ENCODE peak calls at places on chromosome 2, in eight cellular contexts. U is NCI-H69, T is NCI-H1417 treated with DMSO at 0.1 percent for 48 hours, G is NCI-H1436 treated with DMSO at 0.1 percent for 48 hours, J is hepatic stellate cell, O is stomach, L is BJ, S is ELR. X is an unnamed sample.
A peak's percentile ranks its signal among the peaks of the same experiment; 100 is the strongest.

GRCh38 chr2:239348563-239349447 is 52.0 kb downstream of the HDAC4 start:
- DNase-seq in U (no peak), T (no peak), G (no peak), J (no peak), O (no peak), L (peak; percentile 53), S (no peak), X (no peak)

GRCh38 chr2:107558295-107558694 is 268.4 kb upstream of the RGPD4 start:
- DNase-seq in U (no peak), T (no peak), G (no peak), J (no peak), O (no peak), L (no peak), S (no peak), X (no peak)

GRCh38 chr2:225740086-225740485 is 340.6 kb downstream of the NYAP2 start:
- DNase-seq in U (no peak), T (no peak), G (no peak), J (no peak), O (no peak), L (peak; percentile 23), S (no peak), X (no peak)

GRCh38 chr2:67839242-67839641 is 223.6 kb downstream of the C1D start:
- DNase-seq in U (peak; percentile 12), T (no peak), G (no peak), J (peak; percentile 8), O (no peak), L (no peak), S (peak; percentile 64), X (no peak)

GRCh38 chr2:162127422-162127821 is 24.6 kb downstream of the GCG start:
- DNase-seq in U (no peak), T (no peak), G (no peak), J (no peak), O (no peak), L (no peak), S (no peak), X (no peak)

GRCh38 chr2:70901235-70902066 is 34.2 kb upstream of the ATP6V1B1 start:
- DNase-seq in U (peak; percentile 50), T (no peak), G (no peak), J (no peak), O (no peak), L (no peak), S (peak; percentile 30), X (no peak)

GRCh38 chr2:129396980-129397599 is 582.4 kb upstream of the RAB6C start:
- DNase-seq in U (peak; percentile 15), T (no peak), G (no peak), J (no peak), O (no peak), L (no peak), S (peak; percentile 0), X (peak; percentile 48)

GRCh38 chr2:152222975-152223638 is 47.5 kb upstream of the STAM2 start:
- DNase-seq in U (peak; percentile 81), T (no peak), G (no peak), J (peak; percentile 7), O (peak; percentile 54), L (peak; percentile 14), S (peak; percentile 49), X (peak; percentile 61)

GRCh38 chr2:212421571-212422334 is 116.8 kb downstream of the ERBB4 start:
- DNase-seq in U (no peak), T (no peak), G (no peak), J (no peak), O (no peak), L (peak; percentile 32), S (peak; percentile 62), X (no peak)

GRCh38 chr2:181790716-181791649 is 100.5 kb upstream of the ITPRID2 start:
- DNase-seq in U (peak; percentile 95), T (no peak), G (no peak), J (peak; percentile 42), O (no peak), L (peak; percentile 83), S (peak; percentile 99), X (no peak)

GRCh38 chr2:12717191-12717987 is 653 bp downstream of the TRIB2 start:
- DNase-seq in U (peak; percentile 42), T (peak; percentile 52), G (no peak), J (no peak), O (peak; percentile 72), L (no peak), S (peak; percentile 67), X (peak; percentile 63)

GRCh38 chr2:216572582-216573578 is 60.3 kb upstream of the IGFBP2 start:
- DNase-seq in U (no peak), T (no peak), G (no peak), J (no peak), O (peak; percentile 91), L (peak; percentile 49), S (no peak), X (peak; percentile 86)

GRCh38 chr2:206410714-206411113 is 32.6 kb upstream of the ADAM23 start:
- DNase-seq in U (no peak), T (no peak), G (no peak), J (no peak), O (no peak), L (no peak), S (no peak), X (no peak)

GRCh38 chr2:147792966-147793617 is 51.7 kb upstream of the ACVR2A start:
- DNase-seq in U (no peak), T (no peak), G (no peak), J (no peak), O (no peak), L (no peak), S (peak; percentile 9), X (no peak)

GRCh38 chr2:39124770-39125075 is 3.9 kb upstream of the SOS1 start:
- DNase-seq in U (peak; percentile 48), T (no peak), G (no peak), J (no peak), O (no peak), L (no peak), S (no peak), X (no peak)

GRCh38 chr2:7625392-7626138 is 708.4 kb downstream of the RNF144A start:
- DNase-seq in U (peak; percentile 88), T (peak; percentile 80), G (no peak), J (no peak), O (no peak), L (no peak), S (no peak), X (no peak)

GRCh38 chr2:138485019-138485418 is 16.6 kb upstream of the SPOPL start:
- DNase-seq in U (peak; percentile 18), T (no peak), G (no peak), J (no peak), O (no peak), L (no peak), S (no peak), X (no peak)

GRCh38 chr2:178306351-178307073 is 112.2 kb downstream of the OSBPL6 start:
- DNase-seq in U (peak; percentile 70), T (no peak), G (peak; percentile 53), J (no peak), O (no peak), L (no peak), S (peak; percentile 54), X (peak; percentile 71)

GRCh38 chr2:237964578-237965404 is 2.0 kb upstream of the UBE2F start:
- DNase-seq in U (no peak), T (no peak), G (no peak), J (no peak), O (no peak), L (no peak), S (peak; percentile 53), X (peak; percentile 26)

X was measured in body of pancreas.